ENCODE peak calls at places on chromosomes 11 and 22, in four cellular contexts. R is cardiac muscle cell, O is GM23248, V is heart left ventricle. T is an unnamed sample. For H3K4me1, the result is how much of the 10 kb centered on the place peaks cover.

GRCh38 chr22:31253949-31254348 is 38.3 kb downstream of the PIK3IP1 start:
- DNase-seq in R (no peak), O (no peak), V (peak), T (peak)

GRCh38 chr11:30333405-30333804 is 10.5 kb downstream of the ARL14EP start:
- DNase-seq in R (no peak), O (peak), V (no peak), T (no peak)

GRCh38 chr11:122642971-122643370 is 12.6 kb upstream of the UBASH3B start:
- DNase-seq in R (no peak), O (peak), V (no peak), T (no peak)

GRCh38 chr11:266676-267439 is 11.3 kb upstream of the NLRP6 start:
- DNase-seq in R (no peak), O (peak), V (no peak), T (no peak)

GRCh38 chr11:117589024-117589423 is 208.0 kb downstream of the DSCAML1 start:
- DNase-seq in R (no peak), O (no peak), V (no peak), T (no peak)

GRCh38 chr11:9004310-9004945 is 627 bp upstream of the NRIP3 start:
- DNase-seq in R (no peak), O (no peak), V (peak), T (no peak)

GRCh38 chr11:35133656-35134055 is 5.3 kb upstream of the CD44 start:
- DNase-seq in R (no peak), O (no peak), V (no peak), T (no peak)

GRCh38 chr11:5280582-5281102 is 10.9 kb upstream of the HBE1 start:
- DNase-seq in R (peak), O (peak), V (peak), T (peak)

GRCh38 chr11:68044145-68044813 is 5.5 kb downstream of the TCIRG1 start:
- DNase-seq in R (no peak), O (no peak), V (no peak), T (no peak)

GRCh38 chr11:2433106-2433925 is 11.0 kb downstream of the TRPM5 start:
- DNase-seq in R (no peak), O (no peak), V (peak), T (peak)

GRCh38 chr11:65180877-65181568 is 705 bp upstream of the CAPN1 start:
- DNase-seq in R (peak), O (peak), V (peak), T (peak)

GRCh38 chr11:117430293-117430955 is 102.8 kb downstream of the CEP164 start:
- DNase-seq in R (no peak), O (no peak), V (no peak), T (no peak)

GRCh38 chr11:32213223-32213622 is 122.3 kb downstream of the RCN1 start:
- DNase-seq in R (peak), O (peak), V (no peak), T (no peak)

GRCh38 chr22:17845790-17846189 is 71.5 kb upstream of the BID start:
- DNase-seq in R (no peak), O (peak), V (peak), T (no peak)

GRCh38 chr11:120136356-120136755 is 1.6 kb downstream of the TRIM29 start:
- DNase-seq in R (no peak), O (no peak), V (no peak), T (no peak)

GRCh38 chr11:5992604-5993251 is 5.9 kb upstream of the OR52L1 start:
- DNase-seq in R (peak), O (peak), V (no peak), T (no peak)

GRCh38 chr22:43628253-43628649 is 183.9 kb downstream of the EFCAB6 start:
- DNase-seq in R (peak), O (no peak), V (peak), T (no peak)

GRCh38 chr22:44442186-44442465 is 55.9 kb downstream of the RTL6 start:
- DNase-seq in R (no peak), O (no peak), V (no peak), T (no peak)

GRCh38 chr11:102553835-102554282 is 23.3 kb upstream of the MMP7 start:
- DNase-seq in R (no peak), O (no peak), V (no peak), T (no peak)

GRCh38 chr11:7851391-7851790 is 54.6 kb upstream of the OR5P2 start:
- DNase-seq in R (no peak), O (no peak), V (no peak), T (no peak)

GRCh38 chr22:47191630-47192105 is 429.2 kb downstream of the TBC1D22A start:
- DNase-seq in R (no peak), O (no peak), V (no peak), T (no peak)

GRCh38 chr22:23219787-23220484 is 39.6 kb downstream of the BCR start:
- DNase-seq in R (peak), O (peak), V (peak), T (no peak)

GRCh38 chr11:105670811-105671210 is 60.9 kb downstream of the GRIA4 start:
- DNase-seq in R (no peak), O (no peak), V (no peak), T (no peak)

DNA sequence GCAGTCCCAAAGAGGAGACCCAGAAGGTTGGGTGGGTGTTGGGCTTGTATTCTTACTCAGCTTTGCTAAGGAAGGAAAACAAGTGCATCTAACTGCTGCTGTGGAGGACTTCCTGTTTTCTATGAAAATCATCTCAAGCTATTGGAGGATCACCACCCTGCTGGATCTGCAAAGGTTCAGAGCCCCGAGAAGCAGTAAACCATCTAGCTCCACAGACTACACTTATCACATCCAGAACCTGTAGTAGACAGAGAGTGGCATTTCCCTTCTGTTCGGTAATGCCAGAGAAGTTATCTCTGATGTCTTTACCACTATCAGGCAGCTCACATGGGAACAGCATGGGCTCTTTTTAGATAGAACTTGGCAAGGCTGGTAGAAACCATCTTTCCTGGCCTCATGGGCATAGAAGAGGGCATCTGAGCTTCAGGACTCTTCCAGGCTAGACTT is 21.7 kb downstream of the KCNJ1 start:
- DNase-seq in R (no peak), O (no peak), V (no peak), T (no peak)
- H3K4me1 ChIP-seq in R (under half), O (under half), V (under half), T (under half)

GRCh38 chr22:38191746-38192474 is 9.9 kb upstream of the MAFF start:
- DNase-seq in R (no peak), O (no peak), V (no peak), T (no peak)
- H3K4me1 ChIP-seq in R (under half), O (under half), V (under half), T (under half)

DNA sequence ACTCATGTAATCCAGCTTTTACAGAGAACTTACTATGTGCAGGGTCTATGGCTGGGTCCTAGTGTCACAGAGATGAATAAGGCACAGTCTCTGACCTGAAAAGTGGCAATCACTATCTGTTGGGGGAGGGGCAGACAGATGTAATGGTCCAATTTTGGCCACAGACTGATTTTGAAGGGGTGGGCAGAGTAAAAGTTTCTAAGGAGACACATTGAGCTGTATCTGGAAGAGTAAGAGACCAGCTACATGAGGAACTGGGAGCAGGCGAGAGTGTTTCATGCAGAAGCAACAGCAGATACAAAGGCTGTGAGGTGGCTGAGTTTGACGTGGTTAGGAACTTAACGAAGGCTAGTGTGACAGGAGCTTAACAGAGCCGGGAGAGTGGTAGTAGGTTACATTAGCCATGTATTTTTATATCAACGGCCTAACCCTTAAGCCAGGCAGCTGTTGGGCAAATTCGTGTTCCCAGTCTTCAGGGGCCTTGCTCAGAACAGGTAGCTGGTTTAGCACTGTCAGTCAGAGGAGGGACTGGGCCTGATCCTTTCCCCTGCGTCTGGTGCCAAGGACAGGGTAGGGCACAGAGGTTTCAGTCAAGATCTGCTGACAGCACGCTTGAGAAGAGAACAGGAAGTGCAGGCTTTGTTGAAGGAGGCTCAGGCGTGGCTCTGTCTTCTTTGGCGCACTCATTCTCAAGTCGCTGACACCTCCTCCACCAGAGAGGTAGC is 1.4 kb upstream of the STIM1 start:
- DNase-seq in R (no peak), O (no peak), V (peak), T (peak)
- H3K4me1 ChIP-seq in R (under half), O (under half), V (under half), T (under half)

GRCh38 chr11:75514596-75514995 is 11.1 kb downstream of the GDPD5 start:
- DNase-seq in R (no peak), O (no peak), V (no peak), T (no peak)

GRCh38 chr11:75510011-75510595 is 15.6 kb downstream of the GDPD5 start:
- DNase-seq in R (no peak), O (no peak), V (no peak), T (no peak)

GRCh38 chr11:75510626-75511025 is 15.1 kb downstream of the GDPD5 start:
- DNase-seq in R (no peak), O (no peak), V (no peak), T (no peak)

GRCh38 chr11:75516140-75516539 is 9.6 kb downstream of the GDPD5 start:
- DNase-seq in R (no peak), O (no peak), V (no peak), T (no peak)

GRCh38 chr11:75513250-75513649 is 12.5 kb downstream of the GDPD5 start:
- DNase-seq in R (peak), O (no peak), V (peak), T (no peak)
- H3K4me1 ChIP-seq in R (under half), O (under half), V (under half), T (under half)

GRCh38 chr11:76083563-76084451 is 122.5 kb downstream of the WNT11 start:
- DNase-seq in R (no peak), O (peak), V (no peak), T (no peak)

GRCh38 chr11:76090821-76091220 is 115.5 kb downstream of the WNT11 start:
- DNase-seq in R (no peak), O (no peak), V (no peak), T (no peak)

GRCh38 chr11:76086713-76087635 is 119.3 kb downstream of the WNT11 start:
- DNase-seq in R (no peak), O (peak), V (no peak), T (no peak)

GRCh38 chr11:76087749-76088148 is 118.6 kb downstream of the WNT11 start:
- DNase-seq in R (no peak), O (no peak), V (no peak), T (no peak)

DNA sequence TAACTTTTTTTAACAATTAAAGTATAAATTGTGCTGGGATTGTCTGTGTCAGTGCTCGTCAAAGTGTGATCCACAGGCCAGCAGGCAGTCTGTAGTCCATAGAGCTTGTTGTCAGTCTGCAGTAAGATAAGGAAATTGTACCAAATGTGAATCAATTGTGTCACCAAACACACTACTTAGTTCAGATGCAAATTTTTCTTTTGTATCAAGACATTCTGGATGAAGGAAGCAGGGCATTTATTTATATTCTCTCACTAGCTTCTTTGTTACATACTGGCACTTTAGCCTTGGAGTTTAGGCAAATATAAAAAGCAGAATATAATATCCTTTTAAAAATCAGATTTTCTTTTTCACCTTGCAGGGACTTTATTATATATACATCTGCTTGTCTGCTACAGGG is 121.0 kb downstream of the WNT11 start:
- DNase-seq in R (no peak), O (no peak), V (no peak), T (no peak)
- H3K4me1 ChIP-seq in R (under half), O (under half), V (under half), T (under half)

DNA sequence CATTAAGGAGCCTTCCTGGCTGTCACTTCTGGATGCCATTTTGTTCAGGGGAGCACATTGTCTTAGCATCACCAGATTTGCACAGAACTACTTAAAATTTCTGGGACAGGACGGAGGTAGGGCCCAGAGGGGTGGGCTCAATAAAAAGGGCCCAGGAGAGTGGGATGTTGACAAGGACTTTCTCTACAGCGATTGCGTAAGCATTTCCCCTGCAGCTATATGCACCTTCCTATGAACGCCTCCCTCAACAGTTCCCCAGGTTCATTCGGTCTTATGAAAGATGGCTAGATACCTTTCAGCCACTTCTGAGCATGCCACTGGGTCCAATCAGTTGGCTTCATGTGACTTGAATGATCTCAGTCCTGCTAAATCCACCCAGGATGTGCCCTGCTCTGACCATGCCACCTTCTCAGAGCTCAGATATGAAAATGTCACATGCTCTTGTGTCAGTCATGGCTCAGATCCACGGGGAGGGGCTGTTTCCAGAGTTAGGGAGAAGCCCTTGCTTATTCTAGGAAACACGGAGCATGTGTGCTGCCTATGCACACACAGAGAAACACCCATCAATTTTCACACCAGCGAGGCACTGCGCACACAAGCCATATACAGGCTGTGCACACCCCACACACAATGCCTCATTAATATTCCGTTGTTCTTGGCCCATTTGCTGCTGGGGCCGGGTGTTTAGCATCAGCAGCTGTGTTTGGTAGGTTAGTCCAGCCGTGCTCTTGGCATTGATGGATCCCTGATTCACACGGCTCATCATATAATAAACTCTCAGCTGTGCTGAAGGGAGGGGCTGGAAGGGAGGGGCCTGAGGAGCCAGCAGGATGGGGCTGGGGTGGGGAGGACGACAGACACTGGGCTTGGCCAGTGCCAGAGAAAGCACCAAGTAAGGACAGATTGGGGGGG is 52.5 kb upstream of the NNMT start:
- DNase-seq in R (no peak), O (no peak), V (peak), T (peak)
- H3K4me1 ChIP-seq in R (under half), O (under half), V (half or more), T (half or more)

GRCh38 chr11:126337121-126337471 is 18.4 kb upstream of the ST3GAL4 start:
- DNase-seq in R (no peak), O (no peak), V (no peak), T (no peak)

GRCh38 chr11:126336065-126336464 is 19.4 kb upstream of the ST3GAL4 start:
- DNase-seq in R (no peak), O (no peak), V (no peak), T (no peak)

GRCh38 chr11:126338346-126339055 is 17.0 kb upstream of the ST3GAL4 start:
- DNase-seq in R (no peak), O (no peak), V (no peak), T (no peak)

GRCh38 chr11:126336646-126337045 is 18.8 kb upstream of the ST3GAL4 start:
- DNase-seq in R (peak), O (no peak), V (no peak), T (no peak)

GRCh38 chr11:126337472-126338241 is 17.8 kb upstream of the ST3GAL4 start:
- DNase-seq in R (no peak), O (no peak), V (no peak), T (no peak)
- H3K4me1 ChIP-seq in R (under half), O (under half), V (half or more), T (half or more)

DNA sequence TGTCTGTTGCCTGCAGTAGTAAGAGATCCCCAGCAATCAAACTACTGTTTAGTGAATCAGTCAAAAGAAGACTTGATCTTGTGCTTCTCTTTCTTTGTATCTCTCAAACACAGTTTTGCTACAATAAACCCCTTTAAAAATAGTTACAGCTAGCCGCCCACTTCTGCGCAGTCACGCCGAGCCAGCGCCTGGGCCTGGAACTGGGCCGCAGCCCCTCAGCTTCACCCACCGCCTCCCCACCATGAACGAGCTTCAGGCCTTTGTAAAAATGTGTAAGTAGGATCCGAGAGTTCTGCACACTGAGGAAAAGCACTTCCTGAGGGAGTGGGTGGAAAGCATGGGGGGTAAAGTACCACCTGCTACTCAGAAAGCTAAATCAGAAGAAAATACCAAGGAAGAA is 60.5 kb downstream of the CWC15 start:
- DNase-seq in R (no peak), O (no peak), V (no peak), T (no peak)
- H3K4me1 ChIP-seq in R (under half), O (under half), V (under half), T (under half)

GRCh38 chr11:10497371-10498021 is 42.4 kb downstream of the AMPD3 start:
- DNase-seq in R (no peak), O (no peak), V (no peak), T (no peak)
- H3K4me1 ChIP-seq in R (under half), O (under half), V (under half), T (under half)

T was measured in left ventricle myocardium inferior.